ENCODE peak calls at places on chromosomes 7 and 10, in six cellular contexts. T, C, E, Q, B and G are unnamed samples.
A peak's percentile ranks its signal among the peaks of the same experiment; 100 is the strongest.

GRCh38 chr7:85521108-85521694 is 334.3 kb upstream of the SEMA3D start:
- DNase-seq in T (no peak), C (no peak), E (no peak), Q (no peak), B (no peak), G (no peak)

GRCh38 chr10:9301148-9301547 is 1246.7 kb downstream of the GATA3 start:
- DNase-seq in T (peak; percentile 32), C (no peak), E (no peak), Q (no peak), B (peak; percentile 28), G (no peak)

GRCh38 chr7:98352621-98353020 is 48.3 kb downstream of the BAIAP2L1 start:
- DNase-seq in T (peak; percentile 95), C (no peak), E (no peak), Q (no peak), B (peak; percentile 96), G (no peak)

GRCh38 chr10:129870926-129871660 is 93.0 kb downstream of the EBF3 start:
- DNase-seq in T (peak; percentile 60), C (no peak), E (peak; percentile 82), Q (no peak), B (no peak), G (no peak)

GRCh38 chr7:5696346-5697100 is 84.9 kb downstream of the RNF216 start:
- DNase-seq in T (no peak), C (no peak), E (no peak), Q (no peak), B (no peak), G (no peak)

GRCh38 chr7:116357776-116358670 is 141.5 kb upstream of the CAV2 start:
- DNase-seq in T (peak; percentile 50), C (no peak), E (no peak), Q (no peak), B (peak; percentile 72), G (no peak)

GRCh38 chr7:27966219-27966780 is 214.3 kb downstream of the JAZF1 start:
- DNase-seq in T (no peak), C (no peak), E (no peak), Q (no peak), B (no peak), G (peak; percentile 80)

GRCh38 chr10:132099701-132100481 is 34.1 kb downstream of the JAKMIP3 start:
- DNase-seq in T (no peak), C (no peak), E (no peak), Q (no peak), B (no peak), G (no peak)

GRCh38 chr10:95513941-95514392 is 47.2 kb downstream of the SORBS1 start:
- DNase-seq in T (peak; percentile 88), C (no peak), E (no peak), Q (no peak), B (peak; percentile 79), G (no peak)

GRCh38 chr7:117854186-117854585 is 19.1 kb downstream of the CTTNBP2 start:
- DNase-seq in T (no peak), C (no peak), E (no peak), Q (no peak), B (no peak), G (no peak)

GRCh38 chr10:1575481-1576244 is 161.7 kb downstream of the ADARB2 start:
- DNase-seq in T (no peak), C (no peak), E (no peak), Q (no peak), B (no peak), G (no peak)

GRCh38 chr10:118818621-118819221 is 64.0 kb upstream of the CACUL1 start:
- DNase-seq in T (no peak), C (no peak), E (peak; percentile 85), Q (no peak), B (no peak), G (no peak)

GRCh38 chr7:35593896-35594295 is 101.0 kb downstream of the HERPUD2 start:
- DNase-seq in T (no peak), C (peak; percentile 12), E (peak; percentile 36), Q (no peak), B (no peak), G (peak; percentile 77)

GRCh38 chr10:72691470-72692056 is 380 bp upstream of the MCU start:
- DNase-seq in T (no peak), C (peak; percentile 91), E (no peak), Q (no peak), B (no peak), G (no peak)

GRCh38 chr10:24685958-24686540 is 37.6 kb downstream of the ARHGAP21 start:
- DNase-seq in T (peak; percentile 57), C (no peak), E (no peak), Q (no peak), B (no peak), G (no peak)

GRCh38 chr10:48285710-48286109 is 11.2 kb upstream of the FRMPD2 start:
- DNase-seq in T (no peak), C (no peak), E (no peak), Q (no peak), B (no peak), G (no peak)

GRCh38 chr7:131895541-131896173 is 339.2 kb upstream of the PODXL start:
- DNase-seq in T (peak; percentile 98), C (peak; percentile 78), E (no peak), Q (no peak), B (peak; percentile 95), G (no peak)

GRCh38 chr7:131896189-131896855 is 339.9 kb upstream of the PODXL start:
- DNase-seq in T (no peak), C (no peak), E (no peak), Q (no peak), B (no peak), G (no peak)

GRCh38 chr7:131899271-131900030 is 343.0 kb upstream of the PODXL start:
- DNase-seq in T (peak; percentile 29), C (no peak), E (no peak), Q (no peak), B (no peak), G (no peak)

GRCh38 chr7:131900785-131901287 is 344.4 kb upstream of the PODXL start:
- DNase-seq in T (no peak), C (no peak), E (no peak), Q (no peak), B (no peak), G (no peak)

GRCh38 chr7:131897790-131898165 is 341.4 kb upstream of the PODXL start:
- DNase-seq in T (no peak), C (no peak), E (no peak), Q (no peak), B (no peak), G (no peak)
- H3K9me2 ChIP-seq in T (no peaks in the 10 kb centered on the region), C (no peaks in the 10 kb centered on the region), E (no peaks in the 10 kb centered on the region), Q (no peaks in the 10 kb centered on the region), B (no peaks in the 10 kb centered on the region), G (no peaks in the 10 kb centered on the region)

DNA sequence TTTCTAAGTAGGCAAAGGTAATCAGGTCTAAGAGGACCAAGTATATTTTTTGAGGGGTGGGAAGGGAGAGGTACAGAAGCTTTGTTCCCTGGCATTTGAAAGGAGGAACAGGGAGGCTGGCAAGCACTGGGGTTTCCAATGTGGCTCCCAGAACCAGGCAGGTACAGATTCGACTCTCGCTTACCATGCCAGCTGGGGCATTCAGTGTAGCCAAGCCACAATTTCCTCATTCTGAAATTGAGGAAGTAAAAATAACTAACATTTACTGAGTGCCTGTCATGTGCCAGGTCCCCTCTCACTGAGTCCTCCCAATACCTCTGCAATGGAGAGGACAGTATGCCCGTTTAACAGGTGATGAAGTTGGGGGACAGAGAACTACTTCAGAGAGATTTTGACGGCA is 45.9 kb upstream of the BET1 start:
- DNase-seq in T (no peak), C (no peak), E (no peak), Q (peak; percentile 47), B (no peak), G (peak; percentile 78)
- H3K9ac ChIP-seq in T (no peak overlapping the region), C (no peak overlapping the region), E (no peak overlapping the region), Q (no peak overlapping the region), B (no peak overlapping the region), G (no peak overlapping the region)

DNA sequence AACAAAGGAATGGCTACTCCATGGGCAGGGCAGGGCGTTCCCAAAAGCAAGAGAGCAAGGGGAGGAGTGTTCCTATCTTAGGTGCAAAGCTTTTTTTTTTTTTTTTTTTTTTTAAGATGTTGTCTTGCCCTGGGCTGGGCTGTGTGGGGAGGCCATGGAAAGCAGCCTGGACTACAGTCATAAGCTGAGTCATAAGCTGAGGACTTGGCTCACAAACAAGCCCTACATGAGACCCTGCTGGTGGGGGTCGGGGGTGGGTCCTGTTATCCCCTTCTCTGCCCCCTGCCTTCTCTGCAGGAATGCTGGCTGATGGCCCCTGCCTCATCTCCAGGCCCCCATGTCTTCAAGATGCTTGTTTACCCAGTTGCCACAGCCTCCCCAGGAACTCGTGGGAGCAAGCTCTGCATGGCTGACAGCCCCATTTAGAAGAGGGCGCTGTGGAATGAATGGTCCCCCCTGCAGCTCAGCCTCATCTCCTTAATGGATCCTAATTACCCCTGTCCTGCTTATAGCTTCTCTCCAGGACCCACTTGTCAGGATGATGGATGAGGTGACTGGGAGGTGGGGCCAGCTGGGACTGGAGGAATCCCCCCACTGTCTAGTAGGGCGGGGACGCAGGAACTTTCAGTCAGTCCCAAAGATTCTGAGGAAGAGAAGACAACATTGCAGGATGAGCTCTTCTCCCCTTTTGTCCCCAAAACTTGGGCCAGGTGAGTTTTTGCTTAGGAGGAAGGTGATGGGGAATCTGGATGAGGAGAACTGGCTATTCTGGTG is 340.8 kb upstream of the PODXL start:
- DNase-seq in T (peak; percentile 87), C (peak; percentile 12), E (peak; percentile 16), Q (no peak), B (peak; percentile 62), G (no peak)
- H3K9me2 ChIP-seq in T (no peaks in the 10 kb centered on the region), C (no peaks in the 10 kb centered on the region), E (no peaks in the 10 kb centered on the region), Q (no peaks in the 10 kb centered on the region), B (no peaks in the 10 kb centered on the region), G (no peaks in the 10 kb centered on the region)

GRCh38 chr10:5445006-5445405 is 32.6 kb downstream of the NET1 start:
- DNase-seq in T (no peak), C (no peak), E (no peak), Q (no peak), B (no peak), G (no peak)

GRCh38 chr10:5447071-5447470 is 34.7 kb downstream of the NET1 start:
- DNase-seq in T (peak; percentile 75), C (no peak), E (no peak), Q (peak; percentile 21), B (no peak), G (peak; percentile 48)

GRCh38 chr10:5448333-5449048 is 36.1 kb downstream of the NET1 start:
- DNase-seq in T (peak; percentile 30), C (no peak), E (no peak), Q (no peak), B (no peak), G (no peak)

GRCh38 chr10:5447611-5448071 is 35.3 kb downstream of the NET1 start:
- DNase-seq in T (peak; percentile 53), C (no peak), E (no peak), Q (peak; percentile 85), B (no peak), G (peak; percentile 56)

DNA sequence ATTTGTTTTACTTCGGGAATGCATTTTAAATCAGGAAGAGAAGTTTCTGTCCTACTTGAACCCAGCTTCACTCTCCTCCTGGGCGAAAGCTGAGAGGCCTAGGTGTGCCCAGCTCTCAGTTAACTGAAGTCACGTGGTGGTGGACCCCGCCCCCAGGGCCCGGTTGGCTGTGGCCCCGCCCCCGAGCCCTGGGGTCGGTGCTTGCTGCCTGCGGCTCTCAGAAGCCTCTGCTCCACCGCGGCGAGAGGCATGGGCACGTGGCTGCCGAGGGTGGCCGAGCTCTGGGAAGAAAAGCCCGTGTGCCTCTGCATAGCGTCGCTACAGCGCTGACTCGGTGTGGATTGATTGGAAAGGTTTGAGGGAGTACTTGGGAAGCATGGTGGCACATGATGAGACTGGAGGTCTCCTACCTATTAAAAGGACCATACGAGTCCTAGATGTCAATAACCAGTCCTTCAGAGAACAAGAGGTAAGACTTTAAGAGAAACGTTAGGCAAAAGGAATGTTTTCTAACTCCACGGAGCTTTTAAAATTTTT is 34.1 kb downstream of the NET1 start:
- DNase-seq in T (peak; percentile 94), C (peak; percentile 52), E (no peak), Q (peak; percentile 97), B (peak; percentile 83), G (peak; percentile 97)
- H3K9ac ChIP-seq in T (peak overlapping the region; percentile 90), C (peak overlapping the region; percentile 50), E (no peak overlapping the region), Q (peak overlapping the region; percentile 69), B (peak overlapping the region; percentile 86), G (peak overlapping the region; percentile 69)